ENCODE peak calls at places on chromosomes 7 and 10, in nine cellular contexts. F is IMR-90, R is Peyer's patch, B is breast epithelium, M is prostate gland, P is esophagus squamous epithelium, G is transverse colon, U is uterus, E is tibial nerve. L is an unnamed sample. For H3K36me3, the result is how much of the 10 kb centered on the place peaks cover.

GRCh38 chr10:68565658-68566057 is 5.5 kb downstream of the TET1 start:
- DNase-seq in F (no peak), R (no peak), B (no peak), M (no peak), P (no peak), G (no peak), U (no peak), E (no peak), L (no peak)

GRCh38 chr10:70308121-70309060 is 24.6 kb upstream of the NPFFR1 start:
- DNase-seq in F (no peak), R (peak), B (no peak), M (no peak), P (no peak), G (no peak), U (no peak), E (no peak), L (no peak)

GRCh38 chr10:47098964-47099363 is 187.7 kb downstream of the PTPN20 start:
- DNase-seq in F (no peak), R (no peak), B (no peak), M (no peak), P (no peak), G (no peak), U (no peak), E (no peak), L (no peak)

GRCh38 chr10:88521806-88522205 is 61.3 kb downstream of the RNLS start:
- DNase-seq in F (no peak), R (no peak), B (no peak), M (no peak), P (no peak), G (no peak), U (no peak), E (no peak), L (no peak)

GRCh38 chr7:28956608-28957063 is 1.5 kb downstream of the TRIL start:
- DNase-seq in F (peak), R (peak), B (peak), M (peak), P (no peak), G (peak), U (peak), E (peak), L (peak)

GRCh38 chr7:140176271-140176701 is 497 bp downstream of the KDM7A start:
- DNase-seq in F (no peak), R (no peak), B (no peak), M (no peak), P (no peak), G (no peak), U (no peak), E (no peak), L (peak)

GRCh38 chr7:105003275-105003674 is 10.7 kb upstream of the KMT2E start:
- DNase-seq in F (peak), R (no peak), B (no peak), M (no peak), P (no peak), G (peak), U (peak), E (no peak), L (no peak)

GRCh38 chr7:66281678-66282593 is 76.8 kb downstream of the TPST1 start:
- DNase-seq in F (peak), R (no peak), B (no peak), M (no peak), P (no peak), G (no peak), U (peak), E (no peak), L (no peak)

GRCh38 chr10:50614444-50615137 is 9.2 kb downstream of the SGMS1 start:
- DNase-seq in F (no peak), R (no peak), B (no peak), M (no peak), P (no peak), G (no peak), U (no peak), E (no peak), L (no peak)

GRCh38 chr7:38934536-38934935 is 25.5 kb upstream of the VPS41 start:
- DNase-seq in F (no peak), R (no peak), B (no peak), M (no peak), P (no peak), G (no peak), U (no peak), E (no peak), L (no peak)

GRCh38 chr10:101290415-101290814 is 61.2 kb upstream of the LBX1 start:
- DNase-seq in F (no peak), R (no peak), B (no peak), M (no peak), P (no peak), G (no peak), U (no peak), E (no peak), L (no peak)

GRCh38 chr7:142463401-142463850 is 205.6 kb upstream of the PRSS58 start:
- DNase-seq in F (no peak), R (no peak), B (no peak), M (no peak), P (no peak), G (no peak), U (no peak), E (no peak), L (no peak)

GRCh38 chr10:130013263-130013937 is 49.3 kb upstream of the EBF3 start:
- DNase-seq in F (no peak), R (no peak), B (no peak), M (no peak), P (no peak), G (no peak), U (no peak), E (no peak), L (no peak)

GRCh38 chr7:28301148-28301641 is 111.1 kb upstream of the CREB5 start:
- DNase-seq in F (peak), R (no peak), B (no peak), M (peak), P (no peak), G (no peak), U (peak), E (no peak), L (peak)

GRCh38 chr10:50260791-50261281 is 9.5 kb upstream of the ASAH2 start:
- DNase-seq in F (peak), R (no peak), B (no peak), M (no peak), P (no peak), G (no peak), U (no peak), E (no peak), L (no peak)

GRCh38 chr7:7795203-7795602 is 76.8 kb upstream of the RPA3 start:
- DNase-seq in F (peak), R (no peak), B (no peak), M (no peak), P (no peak), G (no peak), U (no peak), E (no peak), L (no peak)

GRCh38 chr10:43843331-43844101 is 194.8 kb upstream of the ZNF32 start:
- DNase-seq in F (peak), R (no peak), B (no peak), M (no peak), P (no peak), G (no peak), U (peak), E (peak), L (no peak)

GRCh38 chr7:14020339-14020900 is 31.0 kb upstream of the ETV1 start:
- DNase-seq in F (peak), R (no peak), B (no peak), M (no peak), P (no peak), G (no peak), U (no peak), E (no peak), L (no peak)

GRCh38 chr7:123675092-123675473 is 19.4 kb downstream of the LMOD2 start:
- DNase-seq in F (peak), R (no peak), B (no peak), M (no peak), P (no peak), G (no peak), U (no peak), E (no peak), L (no peak)

GRCh38 chr7:117679120-117679519 is 194.1 kb downstream of the CTTNBP2 start:
- DNase-seq in F (no peak), R (no peak), B (no peak), M (no peak), P (no peak), G (no peak), U (no peak), E (no peak), L (no peak)

GRCh38 chr10:132809237-132810140 is 23.5 kb upstream of the NKX6-2 start:
- DNase-seq in F (no peak), R (peak), B (no peak), M (no peak), P (no peak), G (no peak), U (no peak), E (no peak), L (no peak)

GRCh38 chr7:45237788-45238461 is 80.3 kb downstream of the RAMP3 start:
- DNase-seq in F (no peak), R (no peak), B (no peak), M (no peak), P (no peak), G (no peak), U (no peak), E (no peak), L (no peak)

GRCh38 chr10:60757422-60757895 is 20.8 kb upstream of the CDK1 start:
- DNase-seq in F (peak), R (no peak), B (no peak), M (no peak), P (no peak), G (no peak), U (no peak), E (no peak), L (no peak)

GRCh38 chr10:50385610-50386009 is 134.3 kb upstream of the ASAH2 start:
- DNase-seq in F (no peak), R (no peak), B (no peak), M (peak), P (no peak), G (no peak), U (peak), E (peak), L (peak)

GRCh38 chr10:117262296-117263293 is 21.7 kb downstream of the SLC18A2 start:
- DNase-seq in F (no peak), R (no peak), B (no peak), M (no peak), P (no peak), G (no peak), U (no peak), E (no peak), L (no peak)

GRCh38 chr10:99234739-99235468 is 748 bp downstream of the HPSE2 start:
- DNase-seq in F (peak), R (no peak), B (no peak), M (no peak), P (no peak), G (no peak), U (no peak), E (no peak), L (no peak)

GRCh38 chr7:30080818-30081217 is 52.6 kb downstream of the PLEKHA8 start:
- DNase-seq in F (no peak), R (no peak), B (no peak), M (no peak), P (no peak), G (no peak), U (no peak), E (no peak), L (no peak)

GRCh38 chr10:68103237-68103866 is 5.9 kb upstream of the MYPN start:
- DNase-seq in F (no peak), R (no peak), B (no peak), M (no peak), P (no peak), G (no peak), U (no peak), E (no peak), L (no peak)

GRCh38 chr10:11434323-11434722 is 177.1 kb downstream of the USP6NL start:
- DNase-seq in F (no peak), R (no peak), B (no peak), M (no peak), P (no peak), G (no peak), U (no peak), E (no peak), L (no peak)

GRCh38 chr10:16828114-16828568 is 10.9 kb upstream of the RSU1 start:
- DNase-seq in F (peak), R (no peak), B (no peak), M (peak), P (no peak), G (peak), U (peak), E (peak), L (peak)

GRCh38 chr7:5282464-5283316 is at the start of gene SLC29A4:
- DNase-seq in F (no peak), R (peak), B (no peak), M (peak), P (no peak), G (peak), U (no peak), E (no peak), L (peak)

GRCh38 chr7:42128703-42129102 is 108.3 kb downstream of the GLI3 start:
- DNase-seq in F (no peak), R (no peak), B (no peak), M (no peak), P (no peak), G (no peak), U (no peak), E (no peak), L (no peak)

GRCh38 chr7:73646785-73647724 is 20.6 kb upstream of the VPS37D start:
- DNase-seq in F (no peak), R (no peak), B (no peak), M (no peak), P (no peak), G (no peak), U (no peak), E (no peak), L (no peak)

GRCh38 chr7:74364061-74364460 is 74.9 kb downstream of the CLIP2 start:
- DNase-seq in F (no peak), R (no peak), B (no peak), M (no peak), P (no peak), G (no peak), U (no peak), E (no peak), L (no peak)

GRCh38 chr10:58152698-58153263 is 114.9 kb downstream of the IPMK start:
- DNase-seq in F (peak), R (peak), B (no peak), M (peak), P (no peak), G (peak), U (peak), E (peak), L (peak)

GRCh38 chr7:102208826-102209225 is 77.8 kb upstream of the SH2B2 start:
- DNase-seq in F (no peak), R (no peak), B (no peak), M (no peak), P (no peak), G (peak), U (no peak), E (no peak), L (no peak)

DNA sequence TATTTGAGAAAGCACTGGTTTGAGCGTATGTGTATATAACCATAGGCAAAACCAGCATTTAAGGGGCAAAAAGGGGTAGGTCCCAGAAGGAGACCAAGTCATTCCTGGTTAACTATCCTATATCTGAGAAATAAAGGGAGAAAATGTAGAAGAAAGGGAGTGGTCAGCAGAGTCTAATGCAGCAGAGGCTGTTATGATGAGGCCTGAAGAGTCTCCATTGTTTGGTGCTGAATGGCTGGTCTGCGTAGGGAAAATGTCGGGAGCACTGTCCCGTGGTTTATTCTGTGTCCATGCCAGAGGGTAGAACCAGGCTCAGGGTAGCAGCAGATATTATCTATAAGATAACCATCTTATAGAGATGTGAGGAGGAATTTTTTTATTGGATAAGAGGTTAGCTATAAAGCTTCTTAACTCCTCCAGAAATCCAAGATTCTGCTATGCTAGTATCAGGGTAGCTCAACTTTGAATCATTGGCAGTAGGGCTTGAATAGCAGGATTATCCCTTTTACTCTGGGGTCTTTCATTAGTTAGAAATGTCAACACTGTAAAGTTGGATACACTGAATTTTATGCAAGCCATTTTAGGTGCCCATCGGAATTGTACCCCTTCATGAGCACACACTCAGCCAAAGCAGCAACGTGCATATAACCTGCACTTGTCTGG is 312.1 kb upstream of the FZD1 start:
- DNase-seq in F (no peak), R (no peak), B (no peak), M (no peak), P (no peak), G (no peak), U (no peak), E (no peak), L (no peak)
- H3K4me3 ChIP-seq in F (no peak), R (no peak), B (no peak), M (no peak), P (no peak), G (no peak), U (no peak), E (no peak), L (no peak)

DNA sequence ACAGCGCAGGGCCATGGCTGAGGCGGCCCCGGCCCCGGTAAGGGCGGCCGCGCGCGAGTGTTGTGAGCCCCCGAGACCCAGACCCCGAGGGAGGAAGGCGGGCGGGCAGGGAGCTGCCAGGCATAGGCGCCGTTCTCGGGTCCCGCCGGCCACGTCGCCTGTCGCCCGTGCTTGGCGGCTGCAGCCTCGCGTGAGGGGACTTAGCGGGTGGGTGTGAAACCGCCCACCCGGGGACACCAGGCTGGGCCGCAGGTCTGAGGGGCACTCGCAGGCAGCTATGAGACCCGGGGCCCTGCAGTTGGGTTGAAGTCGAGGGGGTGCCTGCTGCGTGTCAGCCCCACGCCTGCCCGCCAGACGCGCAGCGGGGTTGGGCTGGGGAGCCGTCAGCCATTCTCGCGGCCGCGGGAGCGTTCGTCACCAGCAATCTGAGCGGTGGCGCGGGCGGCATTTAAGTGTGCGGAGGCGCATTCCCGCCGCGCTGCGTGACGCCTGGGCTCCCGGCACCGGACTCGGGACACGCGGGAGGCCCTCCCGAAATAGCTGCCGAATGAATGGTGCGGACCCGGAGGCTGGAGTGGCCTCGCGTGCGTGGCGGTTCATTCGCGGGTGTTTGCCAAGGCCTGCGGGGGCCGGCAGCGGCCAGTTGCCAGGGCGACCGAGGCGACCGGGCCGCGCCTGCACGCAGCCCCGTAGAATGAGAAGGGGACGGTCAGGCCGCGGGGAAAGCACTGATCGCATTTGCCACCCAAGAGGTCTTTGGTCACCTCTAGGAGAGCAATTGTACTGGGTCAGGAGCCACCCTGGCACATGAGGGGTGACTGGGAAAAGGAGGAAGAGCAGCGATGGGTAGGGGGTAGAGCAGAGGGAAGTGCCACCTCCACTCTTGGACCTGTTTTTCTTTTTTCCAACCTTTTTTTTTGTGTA is 739 bp downstream of the ZNF398 start:
- DNase-seq in F (peak), R (peak), B (peak), M (no peak), P (no peak), G (peak), U (no peak), E (peak), L (peak)
- TF ChIP-seq POLR2A in F (peak), R (peak), B (no peak), M (no peak), P (no peak), G (peak), U (no peak), E (no peak), L (no peak)

DNA sequence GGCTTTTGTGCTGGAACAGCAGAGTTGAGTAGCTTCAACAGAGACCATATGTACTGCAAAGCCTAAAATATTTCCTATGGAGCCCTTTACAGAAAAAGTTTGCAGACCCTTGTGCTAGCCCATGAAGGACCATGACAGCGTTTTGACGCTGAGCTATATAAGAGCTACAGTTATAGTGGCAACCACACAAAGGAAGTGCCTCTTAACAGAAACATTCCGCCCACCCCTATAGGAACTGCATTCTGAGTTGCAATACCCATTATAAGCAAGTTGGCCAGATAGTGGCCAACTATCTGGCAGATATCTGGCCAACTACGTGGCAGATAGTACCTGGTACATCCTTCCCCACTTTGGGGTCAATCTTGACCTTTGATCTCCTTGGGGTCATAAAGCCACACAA is 47.5 kb upstream of the DMBT1 start:
- DNase-seq in F (no peak), R (no peak), B (no peak), M (no peak), P (no peak), G (no peak), U (no peak), E (no peak), L (no peak)
- H3K36me3 ChIP-seq in F (under half), R (under half), B (under half), M (under half), P (under half), G (under half), U (under half), E (under half), L (under half)

DNA sequence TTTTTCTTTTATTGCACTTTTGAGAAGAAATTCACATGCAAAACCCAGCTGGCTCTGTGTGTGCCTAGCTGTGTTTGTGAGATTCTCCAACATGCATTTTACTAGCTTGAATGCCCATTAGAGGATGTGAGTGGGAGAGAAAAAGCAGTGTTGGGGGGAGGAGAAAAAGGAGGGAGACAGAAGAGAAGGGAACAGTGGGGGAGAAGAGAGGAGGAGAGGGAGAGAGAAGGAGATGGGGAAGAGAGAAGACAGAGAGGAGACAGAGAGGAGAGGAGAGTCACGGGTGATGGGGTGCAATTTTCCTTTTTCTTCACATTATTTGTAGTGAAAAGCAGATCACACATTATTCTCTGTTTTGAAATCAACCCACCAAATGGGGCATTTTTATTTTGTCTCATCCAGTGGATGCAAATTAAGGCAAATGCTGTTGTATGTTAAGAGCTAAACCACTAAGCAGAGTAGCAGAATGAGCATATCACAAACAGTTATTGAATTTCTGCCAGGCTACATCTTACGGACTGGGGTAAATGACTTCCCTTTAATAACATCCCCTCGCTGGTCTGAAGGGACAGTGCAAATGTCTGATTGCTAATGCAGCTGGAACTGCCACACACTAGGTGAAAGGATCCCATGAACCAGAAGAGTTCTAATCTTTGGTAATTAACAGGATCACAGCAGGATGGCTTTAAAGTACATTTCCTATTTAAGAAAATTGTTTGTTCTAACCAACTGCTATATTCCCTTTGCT is 870 bp downstream of the LRRN3 start:
- DNase-seq in F (no peak), R (no peak), B (no peak), M (no peak), P (no peak), G (no peak), U (no peak), E (no peak), L (no peak)
- H3K4me3 ChIP-seq in F (peak), R (peak), B (peak), M (no peak), P (peak), G (peak), U (no peak), E (peak), L (no peak)